ENCODE peak calls at places on chromosomes 11 and 22, in six cellular contexts. Z is GM20000, L is ovary, D is cardiac fibroblast, X is type B pancreatic cell, R is kidney epithelial cell. A is an unnamed sample.
A peak's percentile ranks its signal among the peaks of the same experiment; 100 is the strongest.

GRCh38 chr22:36355362-36355761 is 32.4 kb downstream of the MYH9 start:
- DNase-seq in Z (no peak), L (no peak), D (peak; percentile 54), X (no peak), R (no peak), A (no peak)

GRCh38 chr11:73271936-73272679 is at the start of gene P2RY6:
- DNase-seq in Z (no peak), L (no peak), D (peak; percentile 54), X (no peak), R (peak; percentile 28), A (no peak)

GRCh38 chr11:19729141-19729540 is 16.5 kb downstream of the NAV2 start:
- DNase-seq in Z (no peak), L (no peak), D (no peak), X (no peak), R (no peak), A (no peak)

GRCh38 chr22:48488149-48488551 is 1339.5 kb downstream of the BRD1 start:
- DNase-seq in Z (no peak), L (no peak), D (no peak), X (peak; percentile 31), R (no peak), A (no peak)

GRCh38 chr11:107609384-107610218 is 18.7 kb downstream of the ELMOD1 start:
- DNase-seq in Z (no peak), L (no peak), D (no peak), X (no peak), R (no peak), A (no peak)

GRCh38 chr11:14554959-14555358 is 34.8 kb upstream of the PSMA1 start:
- DNase-seq in Z (no peak), L (no peak), D (peak; percentile 81), X (no peak), R (no peak), A (no peak)

GRCh38 chr22:12613199-12613598 is 2914.8 kb upstream of the OR11H1 start:
- DNase-seq in Z (no peak), L (no peak), D (no peak), X (no peak), R (no peak), A (no peak)

GRCh38 chr22:24952837-24953293 is 349 bp downstream of the KIAA1671 start:
- DNase-seq in Z (no peak), L (peak; percentile 68), D (peak; percentile 66), X (peak; percentile 71), R (no peak), A (no peak)

GRCh38 chr11:33655842-33656600 is 44.6 kb downstream of the C11orf91 start:
- DNase-seq in Z (peak; percentile 51), L (no peak), D (no peak), X (no peak), R (no peak), A (no peak)

GRCh38 chr11:45881708-45882368 is 3.6 kb upstream of the MAPK8IP1 start:
- DNase-seq in Z (no peak), L (no peak), D (peak; percentile 14), X (no peak), R (no peak), A (no peak)

GRCh38 chr11:110317516-110317932 is 21.1 kb upstream of the RDX start:
- DNase-seq in Z (no peak), L (no peak), D (peak; percentile 58), X (no peak), R (no peak), A (no peak)

GRCh38 chr11:35717520-35717919 is 54.9 kb downstream of the TRIM44 start:
- DNase-seq in Z (no peak), L (no peak), D (no peak), X (no peak), R (no peak), A (no peak)

GRCh38 chr11:13354335-13354734 is 76.7 kb downstream of the BMAL1 start:
- DNase-seq in Z (no peak), L (no peak), D (peak; percentile 44), X (no peak), R (no peak), A (no peak)

GRCh38 chr22:49724030-49724892 is 103.4 kb downstream of the BRD1 start:
- DNase-seq in Z (no peak), L (no peak), D (no peak), X (peak; percentile 70), R (no peak), A (no peak)

GRCh38 chr11:130449246-130449990 is 973 bp downstream of the ADAMTS15 start:
- DNase-seq in Z (no peak), L (no peak), D (no peak), X (no peak), R (no peak), A (no peak)

GRCh38 chr11:14364322-14364721 is 5.3 kb upstream of the RRAS2 start:
- DNase-seq in Z (no peak), L (no peak), D (no peak), X (no peak), R (no peak), A (no peak)

GRCh38 chr22:39965749-39966148 is 5.6 kb downstream of the TMA7B start:
- DNase-seq in Z (no peak), L (no peak), D (no peak), X (no peak), R (no peak), A (no peak)

GRCh38 chr22:39966522-39966921 is 6.3 kb downstream of the TMA7B start:
- DNase-seq in Z (no peak), L (no peak), D (no peak), X (no peak), R (no peak), A (no peak)

GRCh38 chr22:39967996-39968968 is 8.1 kb downstream of the TMA7B start:
- DNase-seq in Z (no peak), L (no peak), D (peak; percentile 72), X (no peak), R (no peak), A (no peak)

GRCh38 chr22:39970742-39971141 is 10.5 kb downstream of the TMA7B start:
- DNase-seq in Z (no peak), L (no peak), D (no peak), X (no peak), R (no peak), A (no peak)

GRCh38 chr22:39967103-39967829 is 7.1 kb downstream of the TMA7B start:
- DNase-seq in Z (no peak), L (no peak), D (peak; percentile 56), X (no peak), R (no peak), A (no peak)
- TF ChIP-seq CTCF in Z (no peak), L (no peak), D (no peak), X (no peak), R (no peak), A (no peak)

GRCh38 chr22:38513063-38513462 is 7.0 kb upstream of the DDX17 start:
- DNase-seq in Z (peak; percentile 46), L (no peak), D (no peak), X (no peak), R (no peak), A (no peak)
- TF ChIP-seq CTCF in Z (peak; percentile 62), L (no peak), D (no peak), X (peak; percentile 36), R (no peak), A (no peak)

GRCh38 chr22:42969348-42969975 is 45.5 kb downstream of the PACSIN2 start:
- DNase-seq in Z (no peak), L (no peak), D (peak; percentile 44), X (no peak), R (no peak), A (no peak)

GRCh38 chr22:42966389-42966998 is 48.5 kb downstream of the PACSIN2 start:
- DNase-seq in Z (no peak), L (no peak), D (no peak), X (no peak), R (no peak), A (no peak)

GRCh38 chr22:42970029-42970428 is 44.9 kb downstream of the PACSIN2 start:
- DNase-seq in Z (no peak), L (no peak), D (no peak), X (no peak), R (no peak), A (no peak)

GRCh38 chr22:42967005-42967404 is 47.9 kb downstream of the PACSIN2 start:
- DNase-seq in Z (no peak), L (no peak), D (no peak), X (no peak), R (no peak), A (no peak)

DNA sequence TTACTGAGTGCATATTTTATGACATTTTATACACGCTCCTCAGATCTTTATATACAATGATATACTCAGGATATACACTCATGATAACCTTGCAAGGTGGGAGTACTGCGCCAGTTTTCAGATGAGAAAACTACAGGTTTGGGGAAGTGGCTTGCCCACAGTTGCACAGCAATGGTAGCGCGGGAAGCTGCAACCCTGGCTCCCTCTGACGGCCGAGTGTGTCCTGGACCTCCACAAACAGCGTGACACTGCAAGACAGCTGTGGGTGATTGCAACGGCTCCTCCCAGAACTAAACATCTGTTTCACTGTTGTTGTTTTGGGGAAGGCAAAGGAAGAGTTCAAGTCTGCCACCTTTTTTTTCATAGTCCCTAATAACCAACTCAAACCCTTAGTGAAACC is 47.0 kb downstream of the PACSIN2 start:
- DNase-seq in Z (peak; percentile 55), L (no peak), D (no peak), X (no peak), R (no peak), A (peak; percentile 44)
- TF ChIP-seq CTCF in Z (no peak), L (no peak), D (peak; percentile 43), X (no peak), R (no peak), A (no peak)

GRCh38 chr22:45159652-45160462 is 3.9 kb upstream of the NUP50 start:
- DNase-seq in Z (no peak), L (no peak), D (peak; percentile 72), X (no peak), R (no peak), A (no peak)
- TF ChIP-seq CTCF in Z (no peak), L (no peak), D (no peak), X (peak; percentile 34), R (no peak), A (no peak)

DNA sequence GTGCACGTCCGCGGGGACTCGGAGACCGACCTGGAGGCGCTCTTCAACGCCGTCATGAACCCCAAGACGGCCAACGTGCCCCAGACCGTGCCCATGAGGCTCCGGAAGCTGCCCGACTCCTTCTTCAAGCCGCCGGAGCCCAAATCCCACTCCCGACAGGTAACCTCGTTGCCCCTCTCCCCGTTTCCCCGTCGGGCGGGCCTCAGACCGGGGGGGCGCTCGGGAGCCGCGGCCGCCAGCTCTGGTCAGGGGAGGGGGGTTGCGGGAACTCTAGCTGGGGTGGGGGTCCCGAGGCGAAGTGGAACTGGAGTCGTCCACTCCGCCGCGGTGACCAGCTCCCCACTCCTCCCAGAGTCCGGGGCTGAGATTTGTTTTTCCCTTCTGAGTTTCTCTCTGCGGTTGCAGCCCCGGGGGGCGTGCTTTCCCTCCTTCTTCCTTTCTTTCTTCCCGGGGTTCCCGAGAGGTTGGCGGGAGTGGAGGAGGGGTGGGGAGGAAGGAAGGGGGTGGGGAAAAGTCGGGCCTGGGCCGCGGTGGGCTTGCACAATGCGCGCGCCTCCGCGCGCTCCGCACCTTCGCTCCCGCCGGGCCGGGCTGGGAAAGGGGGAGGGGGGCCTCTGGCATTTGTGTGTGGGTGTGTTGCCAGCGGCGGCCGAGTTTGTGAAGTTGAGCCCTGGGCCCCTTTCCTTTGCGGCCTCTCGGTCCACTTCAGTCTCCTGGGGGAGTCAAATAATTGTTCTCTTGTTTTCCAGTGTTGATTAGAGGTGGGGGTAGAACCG is 952 bp downstream of the YAP1 start:
- DNase-seq in Z (peak; percentile 58), L (peak; percentile 90), D (peak; percentile 95), X (peak; percentile 94), R (no peak), A (peak; percentile 81)
- TF ChIP-seq CTCF in Z (no peak), L (no peak), D (peak; percentile 13), X (no peak), R (peak; percentile 20), A (no peak)

GRCh38 chr11:127074151-127074761 is 73.7 kb upstream of the KIRREL3 start:
- DNase-seq in Z (peak; percentile 34), L (no peak), D (peak; percentile 7), X (no peak), R (peak; percentile 69), A (no peak)
- TF ChIP-seq CTCF in Z (peak; percentile 10), L (no peak), D (peak; percentile 24), X (peak; percentile 55), R (peak; percentile 78), A (no peak)